ENCODE peak calls at places on chromosomes 2 and 18, in seven cellular contexts. One of them, this sample, is unnamed.

GRCh38 chr18:9100796-9101195 is 1.7 kb upstream of the NDUFV2 start:
- DNase-seq in fibroblast of the aortic adventitia: no peak
- DNase-seq in bronchial epithelial cell: no peak
- DNase-seq in spleen: no peak
- DNase-seq in heart right ventricle: no peak
- DNase-seq in GM06990: no peak
- DNase-seq in fibroblast of mammary gland: no peak
- DNase-seq in this sample: no peak

GRCh38 chr2:99066075-99066557 is 75.4 kb upstream of the C2orf15 start:
- DNase-seq in fibroblast of the aortic adventitia: peak; percentile 59
- DNase-seq in bronchial epithelial cell: peak; percentile 76
- DNase-seq in spleen: no peak
- DNase-seq in heart right ventricle: no peak
- DNase-seq in GM06990: peak; percentile 17
- DNase-seq in fibroblast of mammary gland: peak; percentile 73
- DNase-seq in this sample: peak; percentile 70

GRCh38 chr18:48615566-48616401 is 77.0 kb downstream of the CTIF start:
- DNase-seq in fibroblast of the aortic adventitia: no peak
- DNase-seq in bronchial epithelial cell: peak; percentile 12
- DNase-seq in spleen: peak; percentile 69
- DNase-seq in heart right ventricle: no peak
- DNase-seq in GM06990: no peak
- DNase-seq in fibroblast of mammary gland: no peak
- DNase-seq in this sample: no peak

GRCh38 chr18:76982038-76982437 is 150.5 kb downstream of the MBP start:
- DNase-seq in fibroblast of the aortic adventitia: no peak
- DNase-seq in bronchial epithelial cell: no peak
- DNase-seq in spleen: no peak
- DNase-seq in heart right ventricle: no peak
- DNase-seq in GM06990: no peak
- DNase-seq in fibroblast of mammary gland: no peak
- DNase-seq in this sample: no peak

GRCh38 chr2:878245-878930 is 72.3 kb upstream of the SNTG2 start:
- DNase-seq in fibroblast of the aortic adventitia: no peak
- DNase-seq in bronchial epithelial cell: no peak
- DNase-seq in spleen: no peak
- DNase-seq in heart right ventricle: no peak
- DNase-seq in GM06990: no peak
- DNase-seq in fibroblast of mammary gland: no peak
- DNase-seq in this sample: no peak

GRCh38 chr2:15180379-15180778 is 380.8 kb downstream of the NBAS start:
- DNase-seq in fibroblast of the aortic adventitia: no peak
- DNase-seq in bronchial epithelial cell: no peak
- DNase-seq in spleen: no peak
- DNase-seq in heart right ventricle: no peak
- DNase-seq in GM06990: no peak
- DNase-seq in fibroblast of mammary gland: no peak
- DNase-seq in this sample: no peak

GRCh38 chr18:70072678-70073077 is 125.0 kb upstream of the CD226 start:
- DNase-seq in fibroblast of the aortic adventitia: peak; percentile 69
- DNase-seq in bronchial epithelial cell: peak; percentile 52
- DNase-seq in spleen: no peak
- DNase-seq in heart right ventricle: no peak
- DNase-seq in GM06990: no peak
- DNase-seq in fibroblast of mammary gland: peak; percentile 42
- DNase-seq in this sample: peak; percentile 15

GRCh38 chr2:207766697-207767460 is 2.8 kb downstream of the FZD5 start:
- DNase-seq in fibroblast of the aortic adventitia: no peak
- DNase-seq in bronchial epithelial cell: no peak
- DNase-seq in spleen: peak; percentile 82
- DNase-seq in heart right ventricle: no peak
- DNase-seq in GM06990: peak; percentile 37
- DNase-seq in fibroblast of mammary gland: no peak
- DNase-seq in this sample: peak; percentile 27

GRCh38 chr2:40448476-40449079 is 3.3 kb downstream of the SLC8A1 start:
- DNase-seq in fibroblast of the aortic adventitia: peak; percentile 50
- DNase-seq in bronchial epithelial cell: peak; percentile 37
- DNase-seq in spleen: no peak
- DNase-seq in heart right ventricle: no peak
- DNase-seq in GM06990: no peak
- DNase-seq in fibroblast of mammary gland: peak; percentile 59
- DNase-seq in this sample: peak; percentile 51

GRCh38 chr2:179239194-179239593 is 25.4 kb downstream of the SESTD1 start:
- DNase-seq in fibroblast of the aortic adventitia: peak; percentile 20
- DNase-seq in bronchial epithelial cell: peak; percentile 77
- DNase-seq in spleen: no peak
- DNase-seq in heart right ventricle: no peak
- DNase-seq in GM06990: no peak
- DNase-seq in fibroblast of mammary gland: peak; percentile 34
- DNase-seq in this sample: peak; percentile 73

GRCh38 chr18:47931707-47932103 is 1.2 kb upstream of the SMAD2 start:
- DNase-seq in fibroblast of the aortic adventitia: no peak
- DNase-seq in bronchial epithelial cell: peak; percentile 39
- DNase-seq in spleen: peak; percentile 78
- DNase-seq in heart right ventricle: no peak
- DNase-seq in GM06990: no peak
- DNase-seq in fibroblast of mammary gland: peak; percentile 10
- DNase-seq in this sample: peak; percentile 46

GRCh38 chr18:49725809-49726514 is 87.4 kb downstream of the ACAA2 start:
- DNase-seq in fibroblast of the aortic adventitia: peak; percentile 99
- DNase-seq in bronchial epithelial cell: peak; percentile 65
- DNase-seq in spleen: no peak
- DNase-seq in heart right ventricle: peak; percentile 49
- DNase-seq in GM06990: no peak
- DNase-seq in fibroblast of mammary gland: peak; percentile 100
- DNase-seq in this sample: peak; percentile 64

GRCh38 chr18:55381277-55381676 is 206.7 kb downstream of the TCF4 start:
- DNase-seq in fibroblast of the aortic adventitia: peak; percentile 44
- DNase-seq in bronchial epithelial cell: no peak
- DNase-seq in spleen: no peak
- DNase-seq in heart right ventricle: no peak
- DNase-seq in GM06990: no peak
- DNase-seq in fibroblast of mammary gland: peak; percentile 88
- DNase-seq in this sample: no peak

GRCh38 chr2:104215269-104216161 is 638.4 kb upstream of the POU3F3 start:
- DNase-seq in fibroblast of the aortic adventitia: no peak
- DNase-seq in bronchial epithelial cell: no peak
- DNase-seq in spleen: no peak
- DNase-seq in heart right ventricle: no peak
- DNase-seq in GM06990: no peak
- DNase-seq in fibroblast of mammary gland: no peak
- DNase-seq in this sample: no peak

GRCh38 chr2:53442783-53443182 is 324.8 kb upstream of the CHAC2 start:
- DNase-seq in fibroblast of the aortic adventitia: no peak
- DNase-seq in bronchial epithelial cell: peak; percentile 19
- DNase-seq in spleen: no peak
- DNase-seq in heart right ventricle: no peak
- DNase-seq in GM06990: no peak
- DNase-seq in fibroblast of mammary gland: no peak
- DNase-seq in this sample: peak; percentile 36
- TF ChIP-seq CTCF in fibroblast of the aortic adventitia: no peak
- TF ChIP-seq CTCF in bronchial epithelial cell: peak; percentile 47
- TF ChIP-seq CTCF in spleen: no peak
- TF ChIP-seq CTCF in heart right ventricle: no peak
- TF ChIP-seq CTCF in GM06990: peak; percentile 32
- TF ChIP-seq CTCF in fibroblast of mammary gland: no peak
- TF ChIP-seq CTCF in this sample: peak; percentile 47

GRCh38 chr2:95347681-95348608 is 50.8 kb downstream of the KCNIP3 start:
- DNase-seq in fibroblast of the aortic adventitia: no peak
- DNase-seq in bronchial epithelial cell: no peak
- DNase-seq in spleen: no peak
- DNase-seq in heart right ventricle: no peak
- DNase-seq in GM06990: no peak
- DNase-seq in fibroblast of mammary gland: no peak
- DNase-seq in this sample: no peak

GRCh38 chr2:95345415-95346235 is 48.5 kb downstream of the KCNIP3 start:
- DNase-seq in fibroblast of the aortic adventitia: peak; percentile 77
- DNase-seq in bronchial epithelial cell: peak; percentile 57
- DNase-seq in spleen: peak; percentile 92
- DNase-seq in heart right ventricle: peak; percentile 90
- DNase-seq in GM06990: peak; percentile 66
- DNase-seq in fibroblast of mammary gland: peak; percentile 81
- DNase-seq in this sample: peak; percentile 70

GRCh38 chr2:95346236-95346737 is 49.1 kb downstream of the KCNIP3 start:
- DNase-seq in fibroblast of the aortic adventitia: peak; percentile 45
- DNase-seq in bronchial epithelial cell: no peak
- DNase-seq in spleen: peak; percentile 80
- DNase-seq in heart right ventricle: peak; percentile 81
- DNase-seq in GM06990: no peak
- DNase-seq in fibroblast of mammary gland: peak; percentile 68
- DNase-seq in this sample: peak; percentile 49

GRCh38 chr2:95348609-95349567 is 51.7 kb downstream of the KCNIP3 start:
- DNase-seq in fibroblast of the aortic adventitia: peak; percentile 30
- DNase-seq in bronchial epithelial cell: no peak
- DNase-seq in spleen: no peak
- DNase-seq in heart right ventricle: no peak
- DNase-seq in GM06990: no peak
- DNase-seq in fibroblast of mammary gland: peak; percentile 68
- DNase-seq in this sample: no peak

GRCh38 chr2:95346738-95347671 is 49.9 kb downstream of the KCNIP3 start:
- DNase-seq in fibroblast of the aortic adventitia: no peak
- DNase-seq in bronchial epithelial cell: no peak
- DNase-seq in spleen: peak; percentile 76
- DNase-seq in heart right ventricle: peak; percentile 44
- DNase-seq in GM06990: no peak
- DNase-seq in fibroblast of mammary gland: peak; percentile 6
- DNase-seq in this sample: peak; percentile 9
- TF ChIP-seq CTCF in fibroblast of the aortic adventitia: no peak
- TF ChIP-seq CTCF in bronchial epithelial cell: no peak
- TF ChIP-seq CTCF in spleen: no peak
- TF ChIP-seq CTCF in heart right ventricle: no peak
- TF ChIP-seq CTCF in GM06990: no peak
- TF ChIP-seq CTCF in fibroblast of mammary gland: no peak
- TF ChIP-seq CTCF in this sample: no peak

GRCh38 chr2:84459028-84459943 is at the start of gene SUCLG1:
- DNase-seq in fibroblast of the aortic adventitia: peak; percentile 79
- DNase-seq in bronchial epithelial cell: peak; percentile 69
- DNase-seq in spleen: peak; percentile 98
- DNase-seq in heart right ventricle: peak; percentile 87
- DNase-seq in GM06990: peak; percentile 86
- DNase-seq in fibroblast of mammary gland: peak; percentile 77
- DNase-seq in this sample: peak; percentile 86

GRCh38 chr2:84454581-84454980 is 4.5 kb downstream of the SUCLG1 start:
- DNase-seq in fibroblast of the aortic adventitia: no peak
- DNase-seq in bronchial epithelial cell: no peak
- DNase-seq in spleen: no peak
- DNase-seq in heart right ventricle: no peak
- DNase-seq in GM06990: no peak
- DNase-seq in fibroblast of mammary gland: no peak
- DNase-seq in this sample: no peak

GRCh38 chr2:84459944-84460429 is 907 bp upstream of the SUCLG1 start:
- DNase-seq in fibroblast of the aortic adventitia: no peak
- DNase-seq in bronchial epithelial cell: peak; percentile 51
- DNase-seq in spleen: no peak
- DNase-seq in heart right ventricle: no peak
- DNase-seq in GM06990: no peak
- DNase-seq in fibroblast of mammary gland: peak; percentile 24
- DNase-seq in this sample: peak; percentile 37

GRCh38 chr2:84461310-84461709 is 2.2 kb upstream of the SUCLG1 start:
- DNase-seq in fibroblast of the aortic adventitia: no peak
- DNase-seq in bronchial epithelial cell: no peak
- DNase-seq in spleen: no peak
- DNase-seq in heart right ventricle: no peak
- DNase-seq in GM06990: no peak
- DNase-seq in fibroblast of mammary gland: no peak
- DNase-seq in this sample: no peak

GRCh38 chr2:84458436-84459027 is 548 bp downstream of the SUCLG1 start:
- DNase-seq in fibroblast of the aortic adventitia: no peak
- DNase-seq in bronchial epithelial cell: peak; percentile 12
- DNase-seq in spleen: no peak
- DNase-seq in heart right ventricle: no peak
- DNase-seq in GM06990: no peak
- DNase-seq in fibroblast of mammary gland: peak; percentile 21
- DNase-seq in this sample: peak; percentile 20
- TF ChIP-seq CTCF in fibroblast of the aortic adventitia: peak; percentile 12
- TF ChIP-seq CTCF in bronchial epithelial cell: no peak
- TF ChIP-seq CTCF in spleen: no peak
- TF ChIP-seq CTCF in heart right ventricle: no peak
- TF ChIP-seq CTCF in GM06990: no peak
- TF ChIP-seq CTCF in fibroblast of mammary gland: no peak
- TF ChIP-seq CTCF in this sample: no peak

GRCh38 chr2:211942153-211942552 is 596.4 kb downstream of the ERBB4 start:
- DNase-seq in fibroblast of the aortic adventitia: no peak
- DNase-seq in bronchial epithelial cell: no peak
- DNase-seq in spleen: no peak
- DNase-seq in heart right ventricle: no peak
- DNase-seq in GM06990: no peak
- DNase-seq in fibroblast of mammary gland: no peak
- DNase-seq in this sample: no peak

GRCh38 chr2:211946960-211947359 is 591.6 kb downstream of the ERBB4 start:
- DNase-seq in fibroblast of the aortic adventitia: no peak
- DNase-seq in bronchial epithelial cell: no peak
- DNase-seq in spleen: no peak
- DNase-seq in heart right ventricle: no peak
- DNase-seq in GM06990: no peak
- DNase-seq in fibroblast of mammary gland: no peak
- DNase-seq in this sample: no peak

GRCh38 chr2:211941359-211941758 is 597.2 kb downstream of the ERBB4 start:
- DNase-seq in fibroblast of the aortic adventitia: no peak
- DNase-seq in bronchial epithelial cell: no peak
- DNase-seq in spleen: no peak
- DNase-seq in heart right ventricle: no peak
- DNase-seq in GM06990: no peak
- DNase-seq in fibroblast of mammary gland: no peak
- DNase-seq in this sample: no peak

GRCh38 chr2:211948932-211949331 is 589.7 kb downstream of the ERBB4 start:
- DNase-seq in fibroblast of the aortic adventitia: no peak
- DNase-seq in bronchial epithelial cell: no peak
- DNase-seq in spleen: no peak
- DNase-seq in heart right ventricle: no peak
- DNase-seq in GM06990: no peak
- DNase-seq in fibroblast of mammary gland: no peak
- DNase-seq in this sample: no peak

GRCh38 chr2:211944572-211944971 is 594.0 kb downstream of the ERBB4 start:
- DNase-seq in fibroblast of the aortic adventitia: no peak
- DNase-seq in bronchial epithelial cell: peak; percentile 24
- DNase-seq in spleen: no peak
- DNase-seq in heart right ventricle: no peak
- DNase-seq in GM06990: no peak
- DNase-seq in fibroblast of mammary gland: no peak
- DNase-seq in this sample: peak; percentile 38
- TF ChIP-seq CTCF in fibroblast of the aortic adventitia: no peak
- TF ChIP-seq CTCF in bronchial epithelial cell: no peak
- TF ChIP-seq CTCF in spleen: no peak
- TF ChIP-seq CTCF in heart right ventricle: no peak
- TF ChIP-seq CTCF in GM06990: peak; percentile 27
- TF ChIP-seq CTCF in fibroblast of mammary gland: no peak
- TF ChIP-seq CTCF in this sample: no peak

GRCh38 chr18:79396431-79397287 is 929 bp downstream of the NFATC1 start:
- DNase-seq in fibroblast of the aortic adventitia: peak; percentile 35
- DNase-seq in bronchial epithelial cell: no peak
- DNase-seq in spleen: peak; percentile 92
- DNase-seq in heart right ventricle: peak; percentile 74
- DNase-seq in GM06990: no peak
- DNase-seq in fibroblast of mammary gland: peak; percentile 32
- DNase-seq in this sample: peak; percentile 54
- TF ChIP-seq CTCF in fibroblast of the aortic adventitia: no peak
- TF ChIP-seq CTCF in bronchial epithelial cell: peak; percentile 30
- TF ChIP-seq CTCF in spleen: no peak
- TF ChIP-seq CTCF in heart right ventricle: peak; percentile 24
- TF ChIP-seq CTCF in GM06990: peak; percentile 35
- TF ChIP-seq CTCF in fibroblast of mammary gland: no peak
- TF ChIP-seq CTCF in this sample: peak; percentile 6